ENCODE peak calls at places on chromosomes 2 and 18, in four cellular contexts. I is stomach, S is DND-41, G is neural progenitor cell. Y is an unnamed sample.

GRCh38 chr2:78707776-78708386 is 317.6 kb upstream of the REG3G start:
- DNase-seq in I (no peak), S (no peak), G (no peak), Y (no peak)

GRCh38 chr18:11883153-11883552 is 25.0 kb downstream of the MPPE1 start:
- DNase-seq in I (no peak), S (no peak), G (no peak), Y (no peak)

GRCh38 chr18:709771-710170 is 2.7 kb downstream of the ENOSF1 start:
- DNase-seq in I (no peak), S (no peak), G (no peak), Y (no peak)

GRCh38 chr2:20483496-20483895 is 36.6 kb downstream of the RHOB start:
- DNase-seq in I (no peak), S (no peak), G (no peak), Y (no peak)

GRCh38 chr18:76822510-76823165 is at the start of gene ZNF236:
- DNase-seq in I (peak; percentile 80), S (peak; percentile 76), G (peak; percentile 93), Y (peak; percentile 91)

GRCh38 chr2:225814554-225814953 is 415.0 kb downstream of the NYAP2 start:
- DNase-seq in I (no peak), S (no peak), G (no peak), Y (no peak)

GRCh38 chr2:217935245-217935879 is 67.4 kb downstream of the TNS1 start:
- DNase-seq in I (no peak), S (no peak), G (no peak), Y (peak; percentile 97)

GRCh38 chr2:228657807-228658402 is 476.4 kb upstream of the SPHKAP start:
- DNase-seq in I (no peak), S (no peak), G (peak; percentile 42), Y (peak; percentile 72)

GRCh38 chr2:10378189-10378588 is 69.9 kb downstream of the ODC1 start:
- DNase-seq in I (no peak), S (no peak), G (no peak), Y (no peak)

GRCh38 chr2:46844034-46844433 is 71.6 kb downstream of the MCFD2 start:
- DNase-seq in I (no peak), S (no peak), G (no peak), Y (no peak)

GRCh38 chr2:199457147-199458016 is at the start of gene SATB2:
- DNase-seq in I (no peak), S (no peak), G (peak; percentile 69), Y (peak; percentile 34)

GRCh38 chr2:18299423-18300212 is 260.8 kb downstream of the RDH14 start:
- DNase-seq in I (no peak), S (no peak), G (no peak), Y (peak; percentile 94)

GRCh38 chr2:240604291-240604938 is 17.9 kb downstream of the CAPN10 start:
- DNase-seq in I (peak; percentile 90), S (no peak), G (peak; percentile 72), Y (peak; percentile 78)

GRCh38 chr2:119692310-119692709 is 13.3 kb downstream of the TMEM177 start:
- DNase-seq in I (no peak), S (no peak), G (no peak), Y (no peak)

GRCh38 chr2:180943275-180943674 is 37.1 kb upstream of the UBE2E3 start:
- DNase-seq in I (no peak), S (no peak), G (no peak), Y (no peak)

GRCh38 chr18:63238711-63239110 is 80.9 kb downstream of the BCL2 start:
- DNase-seq in I (no peak), S (no peak), G (peak; percentile 48), Y (no peak)

GRCh38 chr18:22165049-22165602 is 4.3 kb upstream of the GATA6 start:
- DNase-seq in I (no peak), S (no peak), G (peak; percentile 69), Y (peak; percentile 33)

GRCh38 chr2:74007120-74007519 is 22.4 kb downstream of the TET3 start:
- DNase-seq in I (no peak), S (no peak), G (no peak), Y (no peak)

GRCh38 chr2:147716906-147717305 is 127.9 kb upstream of the ACVR2A start:
- DNase-seq in I (no peak), S (no peak), G (no peak), Y (no peak)

GRCh38 chr2:145412155-145412554 is 892.2 kb upstream of the ZEB2 start:
- DNase-seq in I (no peak), S (peak; percentile 52), G (no peak), Y (no peak)

GRCh38 chr2:70505613-70506391 is 47.8 kb downstream of the TGFA start:
- DNase-seq in I (no peak), S (no peak), G (no peak), Y (no peak)

GRCh38 chr2:203823179-203823578 is 44.4 kb upstream of the CTLA4 start:
- DNase-seq in I (no peak), S (no peak), G (no peak), Y (no peak)

GRCh38 chr2:197327776-197328169 is 17.2 kb upstream of the ANKRD44 start:
- DNase-seq in I (no peak), S (no peak), G (no peak), Y (no peak)

GRCh38 chr2:19425419-19425818 is 67.0 kb upstream of the OSR1 start:
- DNase-seq in I (no peak), S (no peak), G (no peak), Y (no peak)

GRCh38 chr2:64852771-64853241 is 136.4 kb upstream of the SLC1A4 start:
- DNase-seq in I (no peak), S (no peak), G (no peak), Y (no peak)

GRCh38 chr2:113180131-113180946 is 6.6 kb downstream of the PSD4 start:
- DNase-seq in I (no peak), S (no peak), G (no peak), Y (no peak)

GRCh38 chr18:2853926-2854664 is 7.3 kb downstream of the EMILIN2 start:
- DNase-seq in I (no peak), S (no peak), G (peak; percentile 31), Y (peak; percentile 77)

GRCh38 chr2:197915548-197916265 is 111.3 kb downstream of the PLCL1 start:
- DNase-seq in I (no peak), S (no peak), G (no peak), Y (peak; percentile 95)

GRCh38 chr2:62118160-62118559 is 77.8 kb upstream of the B3GNT2 start:
- DNase-seq in I (no peak), S (no peak), G (no peak), Y (peak; percentile 16)

GRCh38 chr2:117470311-117471095 is 344.0 kb upstream of the DDX18 start:
- DNase-seq in I (peak; percentile 51), S (peak; percentile 27), G (peak; percentile 80), Y (peak; percentile 68)

GRCh38 chr2:88765154-88765948 is 73.9 kb downstream of the RPIA start:
- DNase-seq in I (peak; percentile 58), S (no peak), G (peak; percentile 59), Y (peak; percentile 62)

GRCh38 chr2:100653449-100654045 is 90.8 kb downstream of the PDCL3 start:
- DNase-seq in I (no peak), S (no peak), G (no peak), Y (no peak)

GRCh38 chr2:648476-649424 is 28.5 kb downstream of the TMEM18 start:
- DNase-seq in I (peak; percentile 20), S (no peak), G (peak; percentile 41), Y (no peak)

GRCh38 chr2:60392014-60392391 is 161.5 kb downstream of the BCL11A start:
- DNase-seq in I (no peak), S (no peak), G (no peak), Y (no peak)

GRCh38 chr18:54147439-54147838 is 77.0 kb downstream of the MBD2 start:
- DNase-seq in I (no peak), S (peak; percentile 13), G (no peak), Y (no peak)

GRCh38 chr2:38690499-38691420 is 24.8 kb downstream of the GALM start:
- DNase-seq in I (no peak), S (no peak), G (no peak), Y (peak; percentile 82)

GRCh38 chr2:238422940-238423339 is 3.8 kb upstream of the ASB1 start:
- DNase-seq in I (peak; percentile 16), S (no peak), G (no peak), Y (no peak)

DNA sequence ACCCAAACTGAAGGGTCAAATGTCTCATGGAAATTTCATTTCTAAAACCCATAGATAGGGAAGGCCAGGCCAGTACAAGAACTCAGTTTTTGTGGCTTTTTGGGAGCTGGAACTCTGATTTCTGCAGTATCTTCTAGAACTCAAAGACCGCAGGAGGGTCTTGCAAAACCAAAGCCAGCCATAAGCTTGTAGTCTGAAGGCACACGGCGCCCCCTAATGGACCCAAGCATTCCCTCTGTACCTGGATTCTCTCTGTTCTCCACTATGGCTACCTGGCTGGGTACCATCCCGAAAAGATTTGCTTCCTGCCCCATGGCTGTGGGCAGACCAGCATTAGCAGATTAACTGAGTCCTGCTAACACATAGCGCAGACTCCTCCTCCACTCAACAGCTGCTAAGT is 229.0 kb upstream of the SLC14A2 start:
- DNase-seq in I (no peak), S (peak; percentile 22), G (peak; percentile 81), Y (peak; percentile 83)
- TF ChIP-seq CTCF in I (no peak), S (peak; percentile 66), G (peak; percentile 79), Y (peak; percentile 66)

GRCh38 chr2:102140367-102140766 is 2.2 kb upstream of the IL1R1 start:
- DNase-seq in I (no peak), S (no peak), G (no peak), Y (peak; percentile 77)
- H3K9me3 ChIP-seq in I (peaks cover 8% of the 10 kb centered on the region), S (peaks cover 2% of the 10 kb centered on the region), G (no peaks in the 10 kb centered on the region), Y (no peaks in the 10 kb centered on the region)

DNA sequence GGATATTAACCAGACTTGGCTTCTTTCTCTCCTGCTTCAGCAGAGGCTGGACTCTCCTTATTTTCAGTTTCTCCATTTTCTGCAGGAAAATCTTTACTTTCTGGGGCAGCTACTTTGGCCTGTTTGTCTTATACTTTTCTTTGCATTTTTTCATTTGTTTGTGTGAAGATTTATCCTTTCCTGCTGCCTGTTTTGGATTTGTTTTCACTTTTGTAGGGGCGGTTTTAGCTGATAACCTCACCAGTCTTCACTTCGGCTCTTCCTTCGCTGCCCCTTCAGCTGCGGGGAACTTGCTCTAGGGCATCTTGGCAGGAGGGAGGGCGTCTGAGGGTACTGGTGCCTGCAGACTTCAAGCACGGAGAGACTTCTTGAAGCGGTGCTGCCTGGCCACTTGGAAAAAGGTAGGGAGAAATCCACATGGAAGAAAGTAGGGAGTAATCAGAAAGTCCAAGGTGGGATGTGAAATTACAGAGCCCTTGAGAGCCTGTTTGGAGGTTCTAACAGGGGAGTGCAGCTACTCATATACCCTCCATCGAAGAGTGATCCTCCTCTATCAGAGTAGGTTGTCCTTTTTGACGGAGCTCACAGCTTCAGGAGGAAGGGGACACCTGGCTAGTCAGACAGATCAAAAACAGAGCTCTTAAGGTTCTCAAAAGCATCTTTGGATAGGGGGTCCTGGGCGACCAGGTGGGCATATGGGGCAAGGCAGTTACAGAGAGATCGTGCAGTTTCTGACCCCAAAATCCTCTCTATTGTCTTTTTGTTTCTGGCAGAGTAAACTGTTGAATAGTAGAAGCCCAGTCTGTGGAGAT is 14.6 kb upstream of the ZDBF2 start:
- DNase-seq in I (no peak), S (no peak), G (no peak), Y (no peak)
- H3K27me3 ChIP-seq in I (peaks cover 95% of the 10 kb centered on the region), S (peaks cover 11% of the 10 kb centered on the region), G (peaks cover 100% of the 10 kb centered on the region), Y (peaks cover 100% of the 10 kb centered on the region)

DNA sequence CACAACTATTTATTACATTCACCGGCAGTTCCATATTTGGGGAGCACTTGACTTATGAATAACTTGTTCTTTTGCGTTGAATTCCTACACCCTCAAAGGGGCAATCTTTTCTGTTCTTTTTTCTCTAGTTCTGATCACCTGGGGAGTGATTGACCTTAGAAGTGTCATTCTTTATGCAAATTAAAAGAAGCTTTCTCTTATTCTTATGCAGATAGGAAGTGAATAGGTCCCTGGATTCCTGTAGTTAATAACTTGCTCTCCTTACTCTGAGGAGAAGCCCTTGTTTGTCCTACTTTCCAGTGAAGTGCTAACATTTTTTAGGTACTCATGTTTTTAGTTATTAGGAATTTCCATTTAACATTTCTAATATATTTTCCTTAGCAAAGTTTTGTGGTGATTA is 569.8 kb upstream of the LRRTM1 start:
- DNase-seq in I (no peak), S (no peak), G (no peak), Y (no peak)
- TF ChIP-seq CTCF in I (no peak), S (no peak), G (no peak), Y (no peak)

Y was measured in cardiac muscle cell.